ENCODE peak calls at places on chromosomes 11 and 22, in seven cellular contexts. One of them, this sample, is unnamed.

GRCh38 chr11:7514099-7514725 is 413 bp downstream of the PPFIBP2 start:
- DNase-seq in OCI-LY7: peak
- DNase-seq in MG63: peak
- DNase-seq in activated CD4-positive, alpha-beta memory T cell treated with anti-CD3 and anti-CD28 coated beads, Interleukin-2, amount 10 ng/mL, durations not matched to agents 7 days and 5 days: peak
- DNase-seq in stromal cell of bone marrow: no peak
- DNase-seq in neuronal stem cell: no peak
- DNase-seq in AG09319: no peak
- DNase-seq in this sample: no peak

GRCh38 chr11:86469491-86470388 is 95.1 kb downstream of the CCDC81 start:
- DNase-seq in stromal cell of bone marrow: no peak
- DNase-seq in activated CD4-positive, alpha-beta memory T cell treated with anti-CD3 and anti-CD28 coated beads, Interleukin-2, amount 10 ng/mL, durations not matched to agents 7 days and 5 days: no peak
- DNase-seq in neuronal stem cell: no peak
- DNase-seq in OCI-LY7: no peak
- DNase-seq in AG09319: no peak
- DNase-seq in MG63: no peak
- DNase-seq in this sample: no peak

GRCh38 chr22:39240841-39241631 is 3.7 kb downstream of the PDGFB start:
- DNase-seq in neuronal stem cell: no peak
- DNase-seq in stromal cell of bone marrow: no peak
- DNase-seq in OCI-LY7: no peak
- DNase-seq in MG63: no peak
- DNase-seq in AG09319: no peak
- DNase-seq in activated CD4-positive, alpha-beta memory T cell treated with anti-CD3 and anti-CD28 coated beads, Interleukin-2, amount 10 ng/mL, durations not matched to agents 7 days and 5 days: peak
- DNase-seq in this sample: no peak

GRCh38 chr11:1204381-1205101 is 18.3 kb upstream of the MUC5B start:
- DNase-seq in MG63: no peak
- DNase-seq in stromal cell of bone marrow: no peak
- DNase-seq in OCI-LY7: no peak
- DNase-seq in neuronal stem cell: no peak
- DNase-seq in activated CD4-positive, alpha-beta memory T cell treated with anti-CD3 and anti-CD28 coated beads, Interleukin-2, amount 10 ng/mL, durations not matched to agents 7 days and 5 days: no peak
- DNase-seq in AG09319: no peak
- DNase-seq in this sample: no peak

GRCh38 chr11:3823303-3823702 is 14.9 kb downstream of the PGAP2 start:
- DNase-seq in activated CD4-positive, alpha-beta memory T cell treated with anti-CD3 and anti-CD28 coated beads, Interleukin-2, amount 10 ng/mL, durations not matched to agents 7 days and 5 days: no peak
- DNase-seq in OCI-LY7: no peak
- DNase-seq in MG63: peak
- DNase-seq in neuronal stem cell: no peak
- DNase-seq in stromal cell of bone marrow: peak
- DNase-seq in AG09319: peak
- DNase-seq in this sample: no peak

GRCh38 chr11:48169706-48170105 is 46.9 kb upstream of the OR4B1 start:
- DNase-seq in OCI-LY7: no peak
- DNase-seq in AG09319: no peak
- DNase-seq in MG63: no peak
- DNase-seq in neuronal stem cell: no peak
- DNase-seq in activated CD4-positive, alpha-beta memory T cell treated with anti-CD3 and anti-CD28 coated beads, Interleukin-2, amount 10 ng/mL, durations not matched to agents 7 days and 5 days: no peak
- DNase-seq in stromal cell of bone marrow: no peak
- DNase-seq in this sample: no peak

GRCh38 chr11:121091492-121092179 is 9.4 kb upstream of the TECTA start:
- DNase-seq in AG09319: no peak
- DNase-seq in activated CD4-positive, alpha-beta memory T cell treated with anti-CD3 and anti-CD28 coated beads, Interleukin-2, amount 10 ng/mL, durations not matched to agents 7 days and 5 days: no peak
- DNase-seq in OCI-LY7: no peak
- DNase-seq in stromal cell of bone marrow: no peak
- DNase-seq in MG63: no peak
- DNase-seq in neuronal stem cell: no peak
- DNase-seq in this sample: no peak

GRCh38 chr22:29733362-29734322 is 13.8 kb downstream of the CABP7 start:
- DNase-seq in AG09319: no peak
- DNase-seq in OCI-LY7: no peak
- DNase-seq in neuronal stem cell: no peak
- DNase-seq in activated CD4-positive, alpha-beta memory T cell treated with anti-CD3 and anti-CD28 coated beads, Interleukin-2, amount 10 ng/mL, durations not matched to agents 7 days and 5 days: no peak
- DNase-seq in stromal cell of bone marrow: no peak
- DNase-seq in MG63: no peak
- DNase-seq in this sample: no peak

GRCh38 chr11:91396243-91397133 is 828.1 kb upstream of the FAT3 start:
- DNase-seq in stromal cell of bone marrow: no peak
- DNase-seq in AG09319: no peak
- DNase-seq in OCI-LY7: no peak
- DNase-seq in MG63: no peak
- DNase-seq in activated CD4-positive, alpha-beta memory T cell treated with anti-CD3 and anti-CD28 coated beads, Interleukin-2, amount 10 ng/mL, durations not matched to agents 7 days and 5 days: no peak
- DNase-seq in neuronal stem cell: no peak
- DNase-seq in this sample: no peak

This sample was measured in DND-41.